ENCODE peak calls at places on chromosomes 13 and 19, in seven cellular contexts. One of them, this sample, is unnamed. For H3K4me1, the result is how much of the 10 kb centered on the place peaks cover.

GRCh38 chr13:64471916-64472315 is 2758.2 kb downstream of the PCDH9 start:
- DNase-seq in heart left ventricle: no peak
- DNase-seq in right lobe of liver: no peak
- DNase-seq in body of pancreas: no peak
- DNase-seq in ovary: no peak
- DNase-seq in A549: peak
- DNase-seq in uterus: no peak
- DNase-seq in this sample: no peak

GRCh38 chr19:8654591-8655339 is 24.3 kb downstream of the NFILZ start:
- DNase-seq in body of pancreas: peak
- DNase-seq in right lobe of liver: peak
- DNase-seq in ovary: peak
- DNase-seq in A549: peak
- DNase-seq in uterus: peak
- DNase-seq in heart left ventricle: peak
- DNase-seq in this sample: no peak

GRCh38 chr19:11373166-11373884 is 1.1 kb upstream of the SWSAP1 start:
- DNase-seq in A549: no peak
- DNase-seq in heart left ventricle: no peak
- DNase-seq in right lobe of liver: no peak
- DNase-seq in uterus: no peak
- DNase-seq in ovary: no peak
- DNase-seq in body of pancreas: peak
- DNase-seq in this sample: no peak

GRCh38 chr19:44401108-44401786 is at the start of gene ZNF285:
- DNase-seq in ovary: peak
- DNase-seq in right lobe of liver: peak
- DNase-seq in uterus: peak
- DNase-seq in body of pancreas: peak
- DNase-seq in heart left ventricle: peak
- DNase-seq in A549: peak
- DNase-seq in this sample: no peak

GRCh38 chr13:79772811-79773210 is 291.9 kb downstream of the NDFIP2 start:
- DNase-seq in ovary: no peak
- DNase-seq in heart left ventricle: no peak
- DNase-seq in body of pancreas: no peak
- DNase-seq in right lobe of liver: no peak
- DNase-seq in uterus: no peak
- DNase-seq in A549: no peak
- DNase-seq in this sample: no peak

GRCh38 chr13:69912576-69913074 is 195.0 kb upstream of the ATXN8OS start:
- DNase-seq in uterus: no peak
- DNase-seq in ovary: no peak
- DNase-seq in A549: no peak
- DNase-seq in body of pancreas: no peak
- DNase-seq in right lobe of liver: no peak
- DNase-seq in heart left ventricle: no peak
- DNase-seq in this sample: no peak

GRCh38 chr13:35630551-35631275 is 154.2 kb upstream of the MAB21L1 start:
- DNase-seq in uterus: no peak
- DNase-seq in right lobe of liver: no peak
- DNase-seq in body of pancreas: no peak
- DNase-seq in heart left ventricle: no peak
- DNase-seq in A549: peak
- DNase-seq in ovary: no peak
- DNase-seq in this sample: no peak

GRCh38 chr13:23695711-23696512 is 125.7 kb downstream of the TNFRSF19 start:
- DNase-seq in A549: no peak
- DNase-seq in ovary: no peak
- DNase-seq in body of pancreas: no peak
- DNase-seq in uterus: no peak
- DNase-seq in heart left ventricle: peak
- DNase-seq in right lobe of liver: no peak
- DNase-seq in this sample: peak

GRCh38 chr19:49567722-49568454 is 12.5 kb downstream of the NOSIP start:
- DNase-seq in uterus: no peak
- DNase-seq in body of pancreas: no peak
- DNase-seq in ovary: no peak
- DNase-seq in right lobe of liver: no peak
- DNase-seq in A549: no peak
- DNase-seq in heart left ventricle: no peak
- DNase-seq in this sample: no peak

GRCh38 chr19:4108767-4109625 is 14.9 kb downstream of the MAP2K2 start:
- DNase-seq in right lobe of liver: no peak
- DNase-seq in uterus: no peak
- DNase-seq in heart left ventricle: no peak
- DNase-seq in ovary: no peak
- DNase-seq in body of pancreas: no peak
- DNase-seq in A549: no peak
- DNase-seq in this sample: no peak

GRCh38 chr13:32932376-32932775 is 83.8 kb upstream of the KL start:
- DNase-seq in body of pancreas: no peak
- DNase-seq in uterus: no peak
- DNase-seq in heart left ventricle: no peak
- DNase-seq in ovary: no peak
- DNase-seq in A549: no peak
- DNase-seq in right lobe of liver: no peak
- DNase-seq in this sample: no peak

GRCh38 chr19:58361900-58362271 is 665 bp downstream of the ZNF497 start:
- DNase-seq in uterus: no peak
- DNase-seq in body of pancreas: peak
- DNase-seq in heart left ventricle: peak
- DNase-seq in ovary: no peak
- DNase-seq in A549: peak
- DNase-seq in right lobe of liver: peak
- DNase-seq in this sample: no peak

GRCh38 chr13:94073006-94073744 is 406.3 kb downstream of the DCT start:
- DNase-seq in body of pancreas: no peak
- DNase-seq in uterus: no peak
- DNase-seq in heart left ventricle: no peak
- DNase-seq in A549: no peak
- DNase-seq in ovary: no peak
- DNase-seq in right lobe of liver: no peak
- DNase-seq in this sample: no peak

GRCh38 chr19:39951686-39952085 is 17.3 kb upstream of the FCGBP start:
- DNase-seq in A549: peak
- DNase-seq in ovary: no peak
- DNase-seq in right lobe of liver: no peak
- DNase-seq in uterus: no peak
- DNase-seq in body of pancreas: no peak
- DNase-seq in heart left ventricle: no peak
- DNase-seq in this sample: no peak
- H3K4me1 ChIP-seq in A549: under half
- H3K4me1 ChIP-seq in ovary: under half
- H3K4me1 ChIP-seq in right lobe of liver: under half
- H3K4me1 ChIP-seq in uterus: under half
- H3K4me1 ChIP-seq in body of pancreas: under half
- H3K4me1 ChIP-seq in heart left ventricle: under half
- H3K4me1 ChIP-seq in this sample: under half

GRCh38 chr19:862529-863304 is 3.3 kb downstream of the CFD start:
- DNase-seq in heart left ventricle: peak
- DNase-seq in body of pancreas: peak
- DNase-seq in uterus: peak
- DNase-seq in A549: no peak
- DNase-seq in ovary: peak
- DNase-seq in right lobe of liver: no peak
- DNase-seq in this sample: no peak
- TF ChIP-seq POLR2A in heart left ventricle: no peak
- TF ChIP-seq POLR2A in body of pancreas: no peak
- TF ChIP-seq POLR2A in uterus: no peak
- TF ChIP-seq POLR2A in A549: no peak
- TF ChIP-seq POLR2A in ovary: no peak
- TF ChIP-seq POLR2A in right lobe of liver: no peak
- TF ChIP-seq POLR2A in this sample: no peak

GRCh38 chr19:13102666-13103584 is at the start of gene LYL1:
- DNase-seq in A549: no peak
- DNase-seq in heart left ventricle: peak
- DNase-seq in ovary: peak
- DNase-seq in body of pancreas: peak
- DNase-seq in uterus: peak
- DNase-seq in right lobe of liver: peak
- DNase-seq in this sample: no peak

GRCh38 chr19:13102416-13102665 is 317 bp downstream of the LYL1 start:
- DNase-seq in ovary: no peak
- DNase-seq in uterus: no peak
- DNase-seq in heart left ventricle: no peak
- DNase-seq in right lobe of liver: no peak
- DNase-seq in body of pancreas: no peak
- DNase-seq in A549: no peak
- DNase-seq in this sample: no peak

GRCh38 chr19:13100031-13100588 is 2.5 kb downstream of the LYL1 start:
- DNase-seq in uterus: peak
- DNase-seq in right lobe of liver: no peak
- DNase-seq in heart left ventricle: peak
- DNase-seq in A549: no peak
- DNase-seq in body of pancreas: no peak
- DNase-seq in ovary: no peak
- DNase-seq in this sample: no peak

GRCh38 chr19:13100871-13101589 is 1.6 kb downstream of the LYL1 start:
- DNase-seq in A549: no peak
- DNase-seq in heart left ventricle: peak
- DNase-seq in ovary: no peak
- DNase-seq in uterus: peak
- DNase-seq in body of pancreas: no peak
- DNase-seq in right lobe of liver: no peak
- DNase-seq in this sample: no peak

GRCh38 chr19:13101590-13102415 is 855 bp downstream of the LYL1 start:
- DNase-seq in ovary: no peak
- DNase-seq in uterus: peak
- DNase-seq in heart left ventricle: no peak
- DNase-seq in body of pancreas: no peak
- DNase-seq in right lobe of liver: peak
- DNase-seq in A549: no peak
- DNase-seq in this sample: no peak
- H3K4me1 ChIP-seq in ovary: under half
- H3K4me1 ChIP-seq in uterus: under half
- H3K4me1 ChIP-seq in heart left ventricle: half or more
- H3K4me1 ChIP-seq in body of pancreas: under half
- H3K4me1 ChIP-seq in right lobe of liver: under half
- H3K4me1 ChIP-seq in A549: under half
- H3K4me1 ChIP-seq in this sample: under half

DNA sequence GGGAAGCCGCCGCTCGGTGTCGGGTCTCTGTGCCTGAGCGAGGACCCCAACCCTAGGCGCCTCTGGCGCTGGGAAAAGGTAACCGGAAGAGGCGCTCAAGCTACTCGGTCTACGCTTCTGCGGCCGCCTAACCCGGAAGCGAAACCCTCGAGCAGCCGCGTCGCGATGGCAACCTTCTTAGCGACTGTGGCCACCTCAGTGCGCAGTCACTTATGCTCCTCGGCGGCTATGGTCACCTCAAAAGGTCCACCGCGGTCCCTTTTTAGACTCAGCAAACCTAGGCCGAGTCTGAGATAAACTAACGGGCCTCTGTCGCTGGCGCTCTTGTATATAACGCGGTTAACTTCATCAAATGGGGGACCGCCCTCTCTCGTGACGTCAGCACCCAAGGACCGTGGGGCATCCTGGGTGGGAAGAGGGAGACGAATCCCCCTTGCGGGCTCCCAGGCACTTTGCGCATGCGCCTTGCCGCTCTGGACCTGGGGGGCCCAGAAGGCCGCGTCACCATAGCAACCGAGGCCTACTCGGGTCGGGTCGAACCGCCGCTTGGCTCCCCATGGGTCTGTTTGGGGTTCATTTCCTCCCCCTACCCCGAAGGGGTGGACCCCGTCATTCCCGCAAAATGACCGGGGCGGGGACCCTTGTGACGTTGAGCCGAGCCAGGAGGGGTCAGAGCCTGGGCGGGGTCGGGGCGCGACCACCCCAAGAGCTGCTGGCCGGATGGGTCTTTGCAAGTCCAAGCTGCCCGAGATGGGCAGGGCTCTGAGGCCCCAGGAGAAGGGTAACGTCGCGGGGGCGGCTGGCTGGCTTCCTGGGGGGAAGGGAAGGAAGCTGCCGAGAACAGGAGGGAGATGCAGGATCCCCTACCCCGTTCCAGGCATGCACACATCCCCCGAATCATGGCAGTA is at the start of gene GTF2F1:
- DNase-seq in ovary: peak
- DNase-seq in A549: peak
- DNase-seq in body of pancreas: peak
- DNase-seq in heart left ventricle: peak
- DNase-seq in right lobe of liver: peak
- DNase-seq in uterus: peak
- DNase-seq in this sample: peak
- TF ChIP-seq POLR2A in ovary: peak
- TF ChIP-seq POLR2A in A549: peak
- TF ChIP-seq POLR2A in body of pancreas: peak
- TF ChIP-seq POLR2A in heart left ventricle: no peak
- TF ChIP-seq POLR2A in right lobe of liver: no peak
- TF ChIP-seq POLR2A in uterus: no peak
- TF ChIP-seq POLR2A in this sample: no peak